ENCODE peak calls at places on chromosomes 5 and 9, in six cellular contexts. C, B, G, E, U and J are unnamed samples.

GRCh38 chr5:34791761-34792244 is 47.2 kb upstream of the TTC23L start:
- DNase-seq in C (no peak), G (no peak), B (no peak), U (peak; percentile 45), E (no peak), J (no peak)

GRCh38 chr9:75150512-75150911 is 62.2 kb downstream of the OSTF1 start:
- DNase-seq in C (no peak), G (no peak), E (no peak), B (no peak), U (no peak), J (no peak)

GRCh38 chr5:121175986-121176385 is 675.7 kb upstream of the FTMT start:
- DNase-seq in G (no peak), E (no peak), U (no peak), B (no peak), C (no peak), J (no peak)

GRCh38 chr9:135982499-135983264 is 21.5 kb upstream of the UBAC1 start:
- DNase-seq in U (no peak), C (no peak), G (no peak), E (no peak), B (no peak), J (no peak)

GRCh38 chr5:91119941-91120850 is 262.9 kb downstream of the ARRDC3 start:
- DNase-seq in B (no peak), C (peak; percentile 74), E (no peak), G (no peak), U (no peak), J (no peak)

GRCh38 chr5:82422751-82423181 is 144.6 kb upstream of the RPS23 start:
- DNase-seq in C (no peak), U (peak; percentile 35), G (no peak), E (no peak), B (no peak), J (no peak)

GRCh38 chr5:140642718-140643117 is 3.5 kb downstream of the TMCO6 start:
- DNase-seq in C (no peak), E (no peak), U (peak; percentile 50), B (no peak), G (no peak), J (no peak)

GRCh38 chr5:98231089-98231488 is 542.4 kb upstream of the RGMB start:
- DNase-seq in G (no peak), B (no peak), E (no peak), C (no peak), U (no peak), J (no peak)

GRCh38 chr9:995776-996175 is 19.3 kb downstream of the DMRT3 start:
- DNase-seq in G (no peak), B (no peak), C (no peak), E (no peak), U (no peak), J (no peak)

GRCh38 chr5:131749138-131749537 is 47.7 kb downstream of the FNIP1 start:
- DNase-seq in U (no peak), C (no peak), G (no peak), B (peak; percentile 7), E (no peak), J (no peak)

GRCh38 chr5:17398439-17398838 is 99.6 kb upstream of the TAF11L2 start:
- DNase-seq in B (peak; percentile 50), G (no peak), U (peak; percentile 71), C (no peak), E (no peak), J (no peak)

GRCh38 chr9:137366891-137367381 is 56.0 kb downstream of the EXD3 start:
- DNase-seq in C (peak; percentile 64), B (no peak), U (no peak), E (no peak), G (no peak), J (no peak)

GRCh38 chr5:32487424-32487823 is 42.9 kb upstream of the ZFR start:
- DNase-seq in B (no peak), E (no peak), C (no peak), U (no peak), G (no peak), J (no peak)

GRCh38 chr9:33166263-33167083 is 663 bp downstream of the B4GALT1 start:
- DNase-seq in G (no peak), U (peak; percentile 69), E (no peak), C (no peak), B (no peak), J (no peak)

GRCh38 chr5:151659001-151659754 is 27.5 kb downstream of the SPARC start:
- DNase-seq in C (peak; percentile 93), G (peak; percentile 80), U (peak; percentile 86), E (peak; percentile 83), B (peak; percentile 70), J (peak; percentile 81)

GRCh38 chr5:4230905-4231561 is 635.4 kb downstream of the IRX1 start:
- DNase-seq in B (no peak), C (no peak), E (peak; percentile 60), G (peak; percentile 43), U (no peak), J (peak; percentile 66)

GRCh38 chr5:136153581-136154236 is 21.1 kb downstream of the SMAD5 start:
- DNase-seq in E (no peak), U (no peak), G (no peak), C (no peak), B (no peak), J (no peak)